ENCODE peak calls at places on chromosomes 3 and 15, in four cellular contexts. E, P, V and A are unnamed samples.

GRCh38 chr15:65032823-65033537 is 3.5 kb upstream of the MTFMT start:
- DNase-seq in E (peak), P (peak), V (peak), A (peak)

GRCh38 chr15:65368646-65369045 is 9.2 kb downstream of the IGDCC3 start:
- DNase-seq in E (no peak), P (no peak), V (no peak), A (no peak)

GRCh38 chr15:29183071-29183831 is 86.4 kb downstream of the NSMCE3 start:
- DNase-seq in E (no peak), P (no peak), V (no peak), A (no peak)

GRCh38 chr3:122258757-122259371 is 66.2 kb upstream of the CSTA start:
- DNase-seq in E (peak), P (peak), V (peak), A (peak)

GRCh38 chr3:126835472-126836219 is 131.6 kb downstream of the CHCHD6 start:
- DNase-seq in E (no peak), P (peak), V (no peak), A (peak)

GRCh38 chr15:36301931-36302330 is 277.5 kb upstream of the CDIN1 start:
- DNase-seq in E (no peak), P (no peak), V (no peak), A (peak)

GRCh38 chr3:142019794-142020320 is 129.5 kb downstream of the TFDP2 start:
- DNase-seq in E (no peak), P (peak), V (no peak), A (no peak)

GRCh38 chr3:169348981-169349942 is 314.2 kb downstream of the MECOM start:
- DNase-seq in E (no peak), P (no peak), V (no peak), A (no peak)

GRCh38 chr15:49747340-49747739 is 126.5 kb downstream of the DTWD1 start:
- DNase-seq in E (no peak), P (peak), V (no peak), A (no peak)

GRCh38 chr15:62607643-62608042 is 434.9 kb upstream of the TPM1 start:
- DNase-seq in E (no peak), P (no peak), V (no peak), A (no peak)

GRCh38 chr15:95669146-95669922 is 661.2 kb upstream of the NR2F2 start:
- DNase-seq in E (peak), P (no peak), V (no peak), A (no peak)

GRCh38 chr15:33343275-33343674 is 32.5 kb downstream of the RYR3 start:
- DNase-seq in E (no peak), P (no peak), V (no peak), A (no peak)

GRCh38 chr3:105822171-105823123 is 46.4 kb downstream of the CBLB start:
- DNase-seq in E (no peak), P (no peak), V (no peak), A (no peak)

GRCh38 chr3:105821433-105821832 is 47.4 kb downstream of the CBLB start:
- DNase-seq in E (no peak), P (no peak), V (no peak), A (no peak)

GRCh38 chr3:105824129-105824528 is 44.7 kb downstream of the CBLB start:
- DNase-seq in E (no peak), P (no peak), V (no peak), A (no peak)

GRCh38 chr3:105827101-105827634 is 41.6 kb downstream of the CBLB start:
- DNase-seq in E (no peak), P (no peak), V (no peak), A (no peak)

DNA sequence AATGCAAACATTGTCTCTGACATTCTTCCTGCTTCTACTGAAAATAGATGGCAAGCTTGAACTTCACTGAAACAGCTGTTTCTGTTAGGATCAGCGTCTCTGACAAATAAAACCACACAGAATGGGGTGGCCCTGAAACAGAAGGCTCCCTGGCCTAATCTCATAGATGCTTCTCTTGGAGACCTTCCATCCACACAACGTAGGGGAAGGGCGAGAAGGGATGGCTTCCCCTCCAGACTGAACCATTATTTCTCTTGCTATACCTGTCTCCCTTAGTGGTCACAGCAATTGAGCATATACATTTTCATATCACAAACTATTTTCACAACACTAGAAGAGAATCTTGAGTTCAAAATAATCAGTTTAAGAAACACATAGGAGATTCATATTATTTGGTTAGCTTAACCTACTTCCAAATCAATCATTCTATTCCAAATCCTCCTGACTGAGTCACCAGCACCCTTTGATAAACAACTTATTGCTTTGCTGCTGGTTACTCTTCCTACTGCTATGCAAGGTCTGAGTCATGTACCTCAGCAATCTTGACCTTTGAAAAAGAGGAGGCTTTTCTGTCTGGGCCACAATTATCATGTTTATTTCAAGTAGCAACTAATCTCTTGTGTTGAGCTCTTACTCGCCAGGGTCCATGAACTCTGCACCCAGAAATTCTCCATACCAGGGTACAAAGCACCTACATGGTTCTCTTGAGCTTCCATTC is 45.5 kb downstream of the CBLB start:
- DNase-seq in E (no peak), P (no peak), V (no peak), A (no peak)
- TF ChIP-seq TEAD4 in E (no peak), P (no peak), V (no peak), A (no peak)

DNA sequence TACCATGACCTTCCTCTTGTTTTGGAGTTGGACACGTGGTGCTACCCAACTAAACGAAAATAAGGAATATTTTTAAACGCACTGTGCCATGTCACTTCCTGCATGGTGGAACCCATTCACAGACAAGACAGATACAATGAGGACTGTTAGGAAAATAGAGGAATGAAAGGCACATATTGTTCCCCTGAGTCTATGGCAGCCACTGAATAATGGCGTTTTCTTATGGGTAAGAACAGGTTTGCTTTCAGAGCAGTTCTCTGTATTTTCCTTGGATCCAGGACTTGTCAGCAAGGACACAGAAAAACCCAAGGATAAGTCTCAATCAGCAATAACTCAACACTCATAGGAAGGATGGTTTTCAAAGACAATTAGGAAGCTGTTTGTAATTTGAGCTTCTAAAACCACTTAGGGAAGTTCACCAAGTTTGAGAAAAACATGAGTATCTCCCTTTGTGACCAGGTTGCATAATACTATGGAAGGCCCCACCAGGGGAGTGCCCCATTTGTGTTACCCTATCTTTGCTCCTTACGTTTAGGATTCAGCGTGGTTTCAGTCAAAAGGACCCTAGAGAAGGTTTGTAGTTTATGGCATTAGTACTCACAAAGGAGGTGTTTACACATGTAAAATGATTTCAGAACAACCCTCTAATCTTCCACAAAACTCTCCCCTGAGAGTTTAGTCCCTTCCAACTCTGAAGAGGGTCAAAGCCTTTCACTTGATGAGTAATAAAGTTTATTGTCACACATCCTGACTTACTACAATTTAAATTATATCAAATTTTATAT is 487.2 kb upstream of the ATP11B start:
- DNase-seq in E (no peak), P (no peak), V (no peak), A (no peak)
- TF ChIP-seq TEAD4 in E (no peak), P (no peak), V (no peak), A (no peak)

GRCh38 chr3:151579571-151580270 is 118.9 kb upstream of the IGSF10 start:
- DNase-seq in E (no peak), P (peak), V (no peak), A (no peak)
- TF ChIP-seq TEAD4 in E (no peak), P (no peak), V (no peak), A (no peak)

GRCh38 chr3:9032236-9032777 is 69.0 kb upstream of the RAD18 start:
- DNase-seq in E (no peak), P (no peak), V (no peak), A (no peak)

GRCh38 chr3:9033867-9034266 is 70.6 kb upstream of the RAD18 start:
- DNase-seq in E (no peak), P (no peak), V (no peak), A (no peak)

GRCh38 chr3:9035473-9035872 is 72.2 kb upstream of the RAD18 start:
- DNase-seq in E (no peak), P (no peak), V (no peak), A (no peak)

GRCh38 chr3:9037113-9037715 is 73.9 kb upstream of the RAD18 start:
- DNase-seq in E (no peak), P (no peak), V (no peak), A (peak)

GRCh38 chr3:9036327-9037112 is 73.2 kb upstream of the RAD18 start:
- DNase-seq in E (no peak), P (no peak), V (no peak), A (peak)
- TF ChIP-seq TEAD4 in E (no peak), P (no peak), V (no peak), A (no peak)

DNA sequence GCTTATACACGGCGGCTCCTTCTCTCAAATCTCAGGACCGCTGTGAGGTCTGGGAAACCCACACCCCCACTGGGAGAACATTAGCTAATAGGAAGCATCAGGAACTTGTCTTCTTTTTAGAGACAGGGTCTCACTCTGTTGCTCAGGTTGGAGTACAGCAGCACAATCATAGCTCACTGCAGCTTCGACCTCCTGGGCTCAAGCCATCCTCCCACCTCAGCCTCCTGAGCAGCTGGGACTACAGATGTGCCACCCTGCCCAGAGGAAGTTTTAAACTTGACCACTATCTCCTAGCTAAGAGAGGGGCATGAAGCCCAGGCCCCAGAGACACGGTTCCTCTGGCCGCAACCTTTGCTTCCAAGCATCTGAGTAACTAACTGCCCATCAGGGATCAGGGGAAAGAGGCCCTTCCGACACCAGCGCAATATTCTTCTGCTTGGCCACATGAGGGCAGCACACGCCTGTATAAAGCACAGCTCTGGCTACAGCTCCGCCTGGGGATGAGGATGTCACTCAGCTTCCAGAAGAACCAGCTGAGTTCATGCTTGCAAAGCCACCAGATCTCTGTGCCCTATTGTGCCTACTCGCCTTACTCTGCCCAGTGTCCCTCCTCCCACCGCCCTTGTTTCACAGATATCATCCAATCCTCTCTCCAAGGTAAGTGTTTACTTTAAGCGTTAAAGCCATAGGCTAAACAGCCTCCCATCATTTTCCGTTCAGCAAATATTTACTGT is 57.6 kb upstream of the SLC6A11 start:
- DNase-seq in E (peak), P (peak), V (peak), A (peak)
- TF ChIP-seq TEAD4 in E (no peak), P (no peak), V (no peak), A (no peak)

GRCh38 chr3:128803307-128803706 is 76.1 kb upstream of the ACAD9 start:
- DNase-seq in E (no peak), P (no peak), V (no peak), A (no peak)
- TF ChIP-seq TEAD4 in E (no peak), P (no peak), V (no peak), A (no peak)

DNA sequence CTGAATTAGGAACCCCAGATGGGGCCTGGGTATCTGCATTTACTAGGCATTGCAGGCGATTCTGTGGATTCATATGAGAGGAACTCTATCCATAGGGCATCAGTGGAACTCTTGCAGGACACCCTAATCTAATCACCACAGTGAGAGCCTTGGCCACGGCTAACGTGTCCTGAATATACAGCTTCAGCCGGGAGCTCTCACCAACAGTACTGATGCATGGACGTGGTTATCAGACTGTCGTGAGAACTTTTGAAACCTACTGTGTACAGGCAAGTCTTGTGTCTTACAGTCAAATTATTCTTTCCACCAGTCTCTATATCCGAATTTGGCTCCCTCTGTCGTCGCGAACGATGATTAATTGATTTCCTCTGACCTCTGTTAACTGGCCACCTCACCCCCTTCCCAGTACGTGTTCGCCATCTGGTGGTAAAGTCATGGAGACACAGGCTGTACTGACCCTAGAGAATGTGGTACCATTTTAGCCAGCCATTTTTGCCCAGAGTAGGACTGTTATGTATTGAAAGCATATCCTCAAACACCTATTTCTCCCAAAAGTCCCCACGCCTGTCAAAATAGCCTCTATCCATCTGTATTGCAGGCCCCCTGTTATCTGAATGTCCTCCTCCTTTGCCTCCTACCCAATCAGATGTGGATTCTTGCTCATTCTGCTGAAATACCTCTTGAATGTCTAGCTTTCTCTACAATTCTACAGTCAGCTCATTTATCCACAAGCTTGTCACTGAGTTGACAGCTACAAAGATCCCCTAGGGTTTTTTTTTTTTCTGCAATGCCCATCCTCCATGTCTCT is 39.7 kb downstream of the GLDN start:
- DNase-seq in E (peak), P (peak), V (peak), A (peak)
- TF ChIP-seq TEAD4 in E (no peak), P (no peak), V (no peak), A (no peak)

DNA sequence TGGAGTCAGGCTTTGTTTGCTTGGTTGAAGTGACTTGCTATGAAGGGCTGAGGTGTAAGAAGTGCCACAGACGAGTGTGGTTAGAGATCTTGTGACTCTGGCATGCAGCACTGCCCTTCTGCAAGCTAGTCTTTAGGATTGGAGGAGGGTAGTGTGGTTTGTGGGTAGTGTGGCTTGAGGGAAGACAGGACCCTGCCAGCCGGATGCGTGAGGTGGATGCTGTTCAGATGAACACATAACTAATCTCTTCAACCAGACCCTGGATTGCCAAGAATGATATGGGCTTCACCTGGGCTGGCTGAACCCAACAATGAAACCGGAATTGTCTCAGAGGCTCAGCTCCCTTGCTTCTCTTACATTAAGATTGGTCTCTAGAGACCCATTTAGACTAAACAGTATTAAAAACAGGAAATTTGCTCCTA is 32.7 kb downstream of the STARD9 start:
- DNase-seq in E (no peak), P (peak), V (no peak), A (no peak)
- TF ChIP-seq TEAD4 in E (no peak), P (no peak), V (no peak), A (no peak)

GRCh38 chr3:42964286-42964685 is 14.8 kb upstream of the GASK1A start:
- DNase-seq in E (no peak), P (no peak), V (no peak), A (no peak)

GRCh38 chr3:42960282-42960681 is 18.8 kb upstream of the GASK1A start:
- DNase-seq in E (no peak), P (no peak), V (no peak), A (no peak)

GRCh38 chr3:42957573-42957972 is 21.5 kb upstream of the GASK1A start:
- DNase-seq in E (no peak), P (no peak), V (no peak), A (no peak)

GRCh38 chr3:42961633-42962032 is 17.5 kb upstream of the GASK1A start:
- DNase-seq in E (peak), P (peak), V (peak), A (peak)

GRCh38 chr3:42960781-42961180 is 18.3 kb upstream of the GASK1A start:
- DNase-seq in E (no peak), P (no peak), V (no peak), A (no peak)
- TF ChIP-seq TEAD4 in E (no peak), P (no peak), V (no peak), A (no peak)